ENCODE peak calls at places on chromosomes 6 and 20, in seven cellular contexts. D, C, J, O, I, S and F are unnamed samples.

GRCh38 chr6:3331948-3332347 is 73.2 kb downstream of the PSMG4 start:
- DNase-seq in D (no peak), C (no peak), J (no peak), O (no peak), I (no peak), S (no peak), F (no peak)

GRCh38 chr20:41436679-41437078 is 70.1 kb upstream of the EMILIN3 start:
- DNase-seq in D (no peak), C (peak), J (no peak), O (no peak), I (no peak), S (no peak), F (no peak)

GRCh38 chr6:63418741-63419140 is 99.0 kb upstream of the LGSN start:
- DNase-seq in D (no peak), C (no peak), J (no peak), O (no peak), I (no peak), S (no peak), F (no peak)

GRCh38 chr6:134375199-134375598 is 57.3 kb upstream of the SGK1 start:
- DNase-seq in D (no peak), C (no peak), J (no peak), O (no peak), I (no peak), S (no peak), F (no peak)

GRCh38 chr6:169034523-169035167 is 219.0 kb downstream of the THBS2 start:
- DNase-seq in D (no peak), C (no peak), J (no peak), O (no peak), I (no peak), S (no peak), F (no peak)

GRCh38 chr6:110398778-110399177 is 16.6 kb downstream of the DDO start:
- DNase-seq in D (no peak), C (no peak), J (no peak), O (no peak), I (no peak), S (no peak), F (no peak)

GRCh38 chr20:25020901-25021301 is 28.4 kb upstream of the APMAP start:
- DNase-seq in D (no peak), C (no peak), J (no peak), O (no peak), I (no peak), S (no peak), F (no peak)

GRCh38 chr20:25389858-25390537 is 637 bp downstream of the ABHD12 start:
- DNase-seq in D (peak), C (no peak), J (peak), O (peak), I (peak), S (peak), F (peak)

GRCh38 chr6:100084301-100085161 is 90.5 kb upstream of the MCHR2 start:
- DNase-seq in D (no peak), C (no peak), J (no peak), O (no peak), I (no peak), S (no peak), F (no peak)

GRCh38 chr6:44001318-44001868 is 125.9 kb downstream of the MRPL14 start:
- DNase-seq in D (no peak), C (peak), J (no peak), O (peak), I (no peak), S (peak), F (peak)
- TF ChIP-seq CTCF in D (no peak), C (peak), J (no peak), O (peak), I (peak), S (no peak), F (peak)

DNA sequence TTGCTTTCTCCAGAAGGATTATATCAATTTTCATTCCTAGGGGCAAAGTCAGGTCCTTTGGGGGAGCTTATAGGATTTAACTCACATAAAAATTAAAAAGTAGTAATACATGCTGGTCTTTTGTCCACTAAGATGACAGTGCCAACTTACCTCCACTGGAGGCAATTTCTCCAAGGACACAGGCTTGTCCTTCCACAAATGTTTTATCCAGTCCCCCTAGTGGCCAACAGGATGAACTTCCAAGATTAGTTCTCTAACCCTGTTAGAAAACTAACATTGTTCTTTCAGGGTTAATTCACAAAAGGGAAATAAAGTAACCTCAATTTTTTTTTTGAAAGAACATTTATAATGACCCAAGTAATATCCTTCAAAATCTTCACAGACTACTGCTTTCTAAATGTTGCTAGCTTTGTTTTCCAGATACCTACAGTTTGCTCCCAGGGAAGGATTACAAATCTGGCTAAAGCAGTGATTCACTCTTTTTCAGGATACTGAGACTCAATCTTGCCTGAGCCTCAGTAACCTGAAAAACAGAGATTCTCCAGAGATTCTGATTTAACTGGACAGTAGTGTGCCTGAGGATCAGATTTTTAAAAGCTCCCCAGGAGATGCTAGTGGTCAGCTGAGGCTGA is 31.7 kb upstream of the UBR2 start:
- DNase-seq in D (peak), C (peak), J (peak), O (no peak), I (peak), S (no peak), F (peak)
- TF ChIP-seq CTCF in D (peak), C (peak), J (peak), O (peak), I (peak), S (peak), F (peak)

DNA sequence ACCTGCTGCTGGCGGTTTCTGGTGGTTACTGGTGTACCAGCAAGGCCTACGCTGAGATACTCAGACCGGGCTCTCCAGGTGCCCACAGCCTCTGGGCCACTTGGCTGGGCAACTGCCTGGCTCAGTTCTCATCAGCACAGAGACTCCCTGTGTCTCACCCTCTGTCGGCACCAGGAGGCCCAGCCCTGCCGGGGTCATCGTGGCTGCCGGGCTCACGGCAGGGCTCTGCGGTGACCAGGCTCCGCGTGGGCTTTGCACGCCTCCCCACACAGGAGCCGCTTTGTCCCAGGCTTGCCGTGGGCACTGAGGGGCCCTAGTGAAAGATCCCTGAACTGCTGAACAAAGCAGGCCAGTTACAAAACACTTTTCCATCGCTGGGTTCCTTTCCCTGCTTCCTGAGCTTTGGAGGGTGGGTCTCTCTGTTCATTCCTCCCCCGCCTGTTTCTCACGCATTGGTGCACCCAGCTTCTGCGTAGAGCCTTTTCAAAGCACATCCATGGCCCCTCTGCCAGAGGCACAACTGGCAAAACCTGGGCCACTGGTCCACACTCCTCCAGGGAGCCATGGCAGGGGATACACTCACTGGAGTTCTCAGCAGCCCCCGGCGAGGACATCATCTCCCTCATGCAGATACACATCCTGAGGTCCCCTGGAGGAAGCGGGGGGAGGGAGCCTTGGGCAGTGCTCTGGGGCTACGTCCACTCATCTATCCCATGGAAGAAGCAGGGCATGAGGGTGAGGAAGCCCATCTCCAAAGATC is 117.0 kb downstream of the NFATC2 start:
- DNase-seq in D (no peak), C (no peak), J (no peak), O (no peak), I (no peak), S (no peak), F (no peak)
- TF ChIP-seq CTCF in D (no peak), C (no peak), J (no peak), O (no peak), I (no peak), S (no peak), F (no peak)

GRCh38 chr20:23265226-23265625 is 85.4 kb upstream of the NXT1 start:
- DNase-seq in D (no peak), C (no peak), J (peak), O (no peak), I (no peak), S (no peak), F (no peak)
- TF ChIP-seq CTCF in D (no peak), C (no peak), J (no peak), O (no peak), I (no peak), S (no peak), F (no peak)

GRCh38 chr6:160766657-160767018 is 64.6 kb downstream of the PLG start:
- DNase-seq in D (no peak), C (no peak), J (no peak), O (no peak), I (no peak), S (no peak), F (no peak)

GRCh38 chr6:160765412-160765811 is 63.4 kb downstream of the PLG start:
- DNase-seq in D (no peak), C (no peak), J (no peak), O (peak), I (no peak), S (no peak), F (no peak)

GRCh38 chr6:160767647-160768019 is 65.6 kb downstream of the PLG start:
- DNase-seq in D (no peak), C (no peak), J (no peak), O (no peak), I (no peak), S (no peak), F (no peak)

GRCh38 chr6:160768101-160768500 is 66.1 kb downstream of the PLG start:
- DNase-seq in D (no peak), C (no peak), J (no peak), O (no peak), I (no peak), S (no peak), F (no peak)

DNA sequence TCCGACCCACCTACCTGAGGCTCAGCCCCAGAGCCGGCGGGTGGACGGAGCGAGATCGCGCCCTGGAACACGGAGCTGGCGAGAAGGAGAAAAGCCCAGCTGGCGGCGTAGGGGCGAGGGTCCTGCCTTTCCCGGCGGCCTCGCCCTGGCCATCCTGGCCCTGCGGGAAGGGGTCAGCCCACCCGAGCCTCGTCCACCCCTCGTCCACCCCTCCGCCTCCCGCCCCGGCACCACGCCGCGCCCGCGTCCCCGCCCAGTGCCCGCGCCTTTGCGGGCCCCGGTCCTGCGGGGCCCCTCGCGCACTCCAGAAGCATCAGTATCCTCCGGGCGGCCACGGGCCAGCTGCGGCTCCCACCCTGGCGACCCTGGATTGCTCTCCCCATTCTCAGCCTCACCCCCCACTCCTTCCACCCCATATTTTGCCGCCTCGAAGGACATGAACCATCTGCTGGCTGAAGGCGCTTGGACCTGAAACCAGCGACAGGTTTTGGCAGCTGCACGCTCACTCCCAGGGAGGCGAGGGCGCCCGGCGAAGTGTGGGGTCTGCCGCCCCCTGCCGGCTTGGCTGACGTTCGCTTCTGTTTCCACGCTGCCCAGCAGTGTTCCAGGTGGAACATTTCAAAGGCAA is 65.1 kb downstream of the PLG start:
- DNase-seq in D (peak), C (no peak), J (peak), O (peak), I (peak), S (peak), F (peak)
- TF ChIP-seq CTCF in D (peak), C (no peak), J (peak), O (peak), I (peak), S (peak), F (peak)

GRCh38 chr6:11595903-11596302 is 58.4 kb downstream of the TMEM170B start:
- DNase-seq in D (no peak), C (no peak), J (no peak), O (no peak), I (peak), S (no peak), F (peak)
- TF ChIP-seq CTCF in D (no peak), C (peak), J (no peak), O (peak), I (peak), S (no peak), F (no peak)

GRCh38 chr20:46562373-46563169 is 12.1 kb upstream of the OCSTAMP start:
- DNase-seq in D (peak), C (peak), J (peak), O (peak), I (peak), S (peak), F (peak)

GRCh38 chr20:46564241-46564957 is 13.9 kb upstream of the OCSTAMP start:
- DNase-seq in D (no peak), C (no peak), J (no peak), O (no peak), I (no peak), S (no peak), F (no peak)

GRCh38 chr20:46562009-46562372 is 11.5 kb upstream of the OCSTAMP start:
- DNase-seq in D (no peak), C (no peak), J (no peak), O (no peak), I (no peak), S (no peak), F (no peak)

GRCh38 chr20:46563848-46564197 is 13.4 kb upstream of the OCSTAMP start:
- DNase-seq in D (no peak), C (no peak), J (no peak), O (no peak), I (no peak), S (no peak), F (no peak)

DNA sequence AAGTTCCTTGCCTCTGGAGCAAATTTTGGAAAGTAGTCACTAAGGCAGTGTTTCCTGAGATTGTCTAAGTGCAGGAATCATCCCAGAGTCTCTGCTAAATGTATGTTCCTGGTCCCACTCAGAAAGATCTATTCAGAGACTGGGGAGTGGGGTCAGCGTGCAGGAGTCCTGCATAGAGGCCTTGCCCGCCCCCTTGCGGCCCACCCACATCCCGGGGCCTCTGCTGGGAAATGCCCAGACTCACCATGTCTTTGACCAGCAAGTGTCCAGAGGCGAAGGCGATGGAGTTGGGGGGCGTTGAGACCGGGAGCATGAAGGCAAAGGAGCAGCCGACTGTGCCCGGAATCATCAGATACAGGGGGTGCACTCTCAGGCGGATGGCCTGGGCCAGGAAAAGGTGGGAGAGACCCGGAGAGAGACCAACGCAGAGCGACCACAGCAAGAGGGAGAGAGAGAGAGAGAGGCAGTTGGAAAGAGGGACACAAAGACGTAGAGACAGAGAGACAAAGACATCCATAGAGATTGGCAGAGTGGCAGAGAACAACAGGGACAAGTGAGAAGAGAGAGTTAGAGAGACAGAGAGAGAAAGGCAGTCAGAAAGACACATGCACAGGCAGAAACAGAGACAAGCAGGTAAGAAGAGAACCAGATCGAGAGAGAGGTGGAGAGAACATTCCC is 12.9 kb upstream of the OCSTAMP start:
- DNase-seq in D (peak), C (no peak), J (no peak), O (peak), I (peak), S (no peak), F (no peak)
- TF ChIP-seq CTCF in D (no peak), C (no peak), J (no peak), O (peak), I (no peak), S (no peak), F (no peak)

DNA sequence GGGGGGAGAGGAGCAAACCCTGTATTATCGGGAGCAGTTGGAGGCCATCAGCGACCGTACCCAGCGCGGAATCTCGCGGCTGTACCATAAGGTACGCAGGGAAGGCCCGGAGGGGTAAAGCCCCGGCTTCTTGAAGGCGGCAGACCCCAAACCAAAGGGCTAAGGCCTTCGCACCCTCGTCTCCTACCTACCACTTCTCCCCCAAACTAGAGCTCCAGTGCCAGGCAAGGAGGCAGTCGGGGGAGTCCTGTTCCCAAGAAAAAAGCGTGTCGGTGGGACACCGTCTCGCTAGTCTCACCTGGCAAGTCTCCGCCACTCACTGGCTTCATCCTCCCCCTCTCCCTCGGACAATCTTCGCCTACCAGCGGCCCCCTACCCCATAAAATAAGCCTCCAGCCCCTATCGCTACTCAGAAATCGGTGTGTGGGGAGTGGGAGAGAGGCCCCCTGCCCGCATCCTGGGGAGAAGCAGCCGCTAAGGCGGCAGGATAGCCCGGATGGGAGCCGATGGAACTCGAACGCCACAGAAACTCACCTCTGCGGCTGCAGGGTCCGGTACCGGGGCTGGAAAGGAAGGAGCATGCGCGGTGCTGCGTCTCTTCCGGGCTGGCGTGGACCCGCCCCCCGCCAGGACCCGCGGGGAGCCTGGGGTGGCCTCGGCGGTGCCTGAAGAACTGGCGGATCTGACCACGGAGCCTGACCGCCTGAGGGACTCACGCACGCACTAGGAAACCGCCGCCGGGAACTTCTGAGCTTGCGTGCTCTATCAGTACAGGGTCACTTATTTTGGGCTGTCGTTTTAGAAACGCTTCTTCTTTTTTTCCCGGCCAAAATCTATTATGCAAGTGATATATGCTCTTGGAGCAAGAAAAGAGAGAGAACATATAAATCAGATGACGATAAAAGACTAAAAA is at the start of gene RPS10:
- DNase-seq in D (peak), C (peak), J (peak), O (peak), I (peak), S (peak), F (peak)
- TF ChIP-seq CTCF in D (no peak), C (no peak), J (no peak), O (no peak), I (no peak), S (no peak), F (no peak)

DNA sequence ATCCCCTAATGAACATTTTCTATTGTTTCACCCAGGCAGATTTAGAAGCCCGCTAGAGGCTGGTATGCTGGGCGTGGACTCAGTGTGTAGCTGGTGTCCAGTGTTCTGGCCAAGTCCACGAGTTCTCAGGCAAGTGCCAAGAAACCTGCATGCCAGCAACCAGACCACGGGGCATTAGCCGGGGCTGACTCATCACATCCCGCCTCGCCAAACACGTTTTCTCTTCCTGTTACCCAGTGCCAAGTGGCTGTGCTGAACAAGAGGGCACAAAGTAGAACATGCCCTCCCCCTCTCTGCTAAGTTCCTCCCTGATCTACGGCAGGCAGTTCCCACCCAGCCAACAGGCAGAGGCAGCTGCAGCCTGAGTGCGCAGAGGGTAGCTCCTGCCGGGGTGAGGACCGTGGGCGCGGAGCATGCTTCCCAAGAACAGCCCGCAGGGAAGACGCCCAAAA is 29.6 kb downstream of the RAMACL start:
- DNase-seq in D (no peak), C (peak), J (peak), O (no peak), I (no peak), S (peak), F (no peak)
- TF ChIP-seq CTCF in D (no peak), C (no peak), J (no peak), O (no peak), I (no peak), S (no peak), F (no peak)